ENCODE peak calls at places on chromosomes 6 and 20, in five cellular contexts. Z is left ventricle myocardium inferior; J is psoas muscle; N is CD8-positive, alpha-beta memory T cell; X is cardiac muscle cell. Q is an unnamed sample.
A peak's percentile ranks its signal among the peaks of the same experiment; 100 is the strongest.

GRCh38 chr6:166602928-166603690 is 16.6 kb upstream of the RAMACL start:
- DNase-seq in Z (no peak), J (no peak), N (no peak), X (no peak), Q (no peak)

GRCh38 chr6:133886104-133886503 is 2.8 kb upstream of the TCF21 start:
- DNase-seq in Z (no peak), J (no peak), N (no peak), X (peak; percentile 25), Q (peak; percentile 29)

GRCh38 chr20:22619272-22619671 is 34.9 kb upstream of the FOXA2 start:
- DNase-seq in Z (no peak), J (no peak), N (no peak), X (no peak), Q (no peak)

GRCh38 chr20:64049060-64049886 is at the start of gene SOX18:
- DNase-seq in Z (peak; percentile 64), J (no peak), N (no peak), X (peak; percentile 56), Q (peak; percentile 63)

GRCh38 chr6:121351911-121352310 is 17.6 kb upstream of the TBC1D32 start:
- DNase-seq in Z (no peak), J (no peak), N (no peak), X (no peak), Q (no peak)

GRCh38 chr6:110566346-110567125 is 90.1 kb upstream of the SLC22A16 start:
- DNase-seq in Z (peak; percentile 35), J (no peak), N (no peak), X (no peak), Q (no peak)

GRCh38 chr6:128507337-128508310 is 12.8 kb downstream of the PTPRK start:
- DNase-seq in Z (no peak), J (no peak), N (no peak), X (peak; percentile 16), Q (peak; percentile 45)

GRCh38 chr6:34248727-34249468 is at the start of gene SMIM29:
- DNase-seq in Z (peak; percentile 97), J (peak; percentile 97), N (peak; percentile 97), X (peak; percentile 97), Q (peak; percentile 92)

GRCh38 chr20:21326700-21327099 is 23.6 kb downstream of the XRN2 start:
- DNase-seq in Z (no peak), J (no peak), N (no peak), X (no peak), Q (no peak)

GRCh38 chr20:63183422-63184146 is 32.3 kb downstream of the YTHDF1 start:
- DNase-seq in Z (no peak), J (no peak), N (peak; percentile 35), X (peak; percentile 39), Q (peak; percentile 30)

GRCh38 chr6:4647414-4648365 is 128.5 kb upstream of the CDYL start:
- DNase-seq in Z (peak; percentile 77), J (peak; percentile 81), N (no peak), X (peak; percentile 87), Q (peak; percentile 73)

GRCh38 chr6:11275598-11275997 is 43.1 kb upstream of the NEDD9 start:
- DNase-seq in Z (no peak), J (no peak), N (no peak), X (no peak), Q (no peak)

GRCh38 chr6:44655368-44656342 is 268.1 kb downstream of the CDC5L start:
- DNase-seq in Z (peak; percentile 66), J (peak; percentile 76), N (peak; percentile 67), X (peak; percentile 89), Q (peak; percentile 80)

DNA sequence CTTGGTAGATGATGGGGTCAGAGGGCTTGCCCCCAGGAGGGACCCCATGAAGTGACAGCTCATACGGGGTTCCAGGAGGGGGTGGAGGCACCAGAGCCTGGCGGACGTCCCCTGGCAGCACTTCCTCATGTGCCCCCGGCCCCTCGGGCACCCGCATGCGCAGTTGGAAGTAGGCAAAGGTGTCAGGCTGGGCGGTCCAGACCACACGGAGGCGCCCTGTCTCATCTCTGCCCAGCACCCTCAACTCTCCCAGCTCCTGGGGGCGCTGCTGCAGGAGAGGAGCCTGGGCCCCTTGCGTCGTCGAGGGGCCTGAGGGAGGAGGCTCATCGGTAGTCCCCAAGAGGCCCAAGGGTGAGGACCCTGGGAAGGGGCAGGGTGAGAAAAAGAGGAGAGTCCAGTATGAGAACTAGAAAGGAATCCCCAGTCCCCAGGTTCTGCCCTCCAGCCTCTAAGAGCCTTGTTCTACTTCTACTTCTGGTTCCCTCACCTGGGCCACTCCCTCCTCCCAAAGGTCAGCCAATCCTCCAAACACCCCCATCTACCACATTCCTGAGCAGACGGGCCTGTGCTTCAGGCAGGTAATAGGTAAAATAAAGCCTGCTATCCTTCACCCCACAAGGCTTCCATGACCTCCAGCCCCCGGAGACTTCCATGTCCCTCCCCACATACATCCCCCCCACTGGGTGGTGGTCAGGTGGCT is 23.2 kb downstream of the TNXB start:
- DNase-seq in Z (no peak), J (no peak), N (no peak), X (no peak), Q (no peak)
- H3K4me3 ChIP-seq in Z (no peak overlapping the region), J (no peak overlapping the region), N (no peak overlapping the region), X (no peak overlapping the region), Q (no peak overlapping the region)

GRCh38 chr6:149451361-149452061 is 33.3 kb downstream of the ZC3H12D start:
- DNase-seq in Z (peak; percentile 36), J (peak; percentile 37), N (no peak), X (peak; percentile 13), Q (no peak)
- H3K36me3 ChIP-seq in Z (no peaks in the 10 kb centered on the region), J (no peaks in the 10 kb centered on the region), N (peaks cover 7% of the 10 kb centered on the region), X (no peaks in the 10 kb centered on the region), Q (no peaks in the 10 kb centered on the region)

GRCh38 chr6:136226674-136227377 is 23.3 kb downstream of the MTFR2 start:
- DNase-seq in Z (no peak), J (no peak), N (no peak), X (no peak), Q (no peak)
- H3K4me3 ChIP-seq in Z (peak overlapping the region; percentile 43), J (peak overlapping the region; percentile 47), N (peak overlapping the region; percentile 22), X (no peak overlapping the region), Q (no peak overlapping the region)

DNA sequence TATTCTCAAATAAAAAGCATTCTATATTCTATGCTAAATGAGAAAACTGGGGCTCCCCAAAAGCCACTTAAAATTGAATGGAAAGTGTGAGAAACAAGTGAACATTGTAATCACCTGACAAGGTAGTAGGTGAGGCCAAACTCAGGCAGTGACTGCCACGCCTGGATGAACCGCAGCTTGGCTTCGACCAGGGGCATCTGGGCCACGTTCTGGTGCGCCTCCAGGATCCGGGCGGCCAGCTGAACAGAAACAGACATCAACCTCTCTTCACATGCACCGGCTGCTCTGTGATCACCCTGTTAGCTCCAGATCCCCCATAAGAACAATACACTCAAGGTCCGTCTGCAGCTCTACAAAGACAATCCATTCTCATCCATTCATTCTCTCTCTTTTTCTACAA is 30.1 kb upstream of the LRRN4 start:
- DNase-seq in Z (no peak), J (no peak), N (no peak), X (no peak), Q (no peak)
- H3K36me3 ChIP-seq in Z (no peaks in the 10 kb centered on the region), J (no peaks in the 10 kb centered on the region), N (no peaks in the 10 kb centered on the region), X (peaks cover 26% of the 10 kb centered on the region), Q (no peaks in the 10 kb centered on the region)

GRCh38 chr6:6006428-6007310 is at the start of gene NRN1:
- DNase-seq in Z (no peak), J (no peak), N (no peak), X (no peak), Q (peak; percentile 52)

GRCh38 chr6:6004147-6004995 is 2.4 kb downstream of the NRN1 start:
- DNase-seq in Z (no peak), J (no peak), N (no peak), X (no peak), Q (peak; percentile 47)

GRCh38 chr6:6007311-6008113 is 787 bp upstream of the NRN1 start:
- DNase-seq in Z (no peak), J (no peak), N (peak; percentile 21), X (no peak), Q (peak; percentile 62)

GRCh38 chr6:6003334-6004146 is 3.2 kb downstream of the NRN1 start:
- DNase-seq in Z (no peak), J (no peak), N (no peak), X (no peak), Q (peak; percentile 74)

DNA sequence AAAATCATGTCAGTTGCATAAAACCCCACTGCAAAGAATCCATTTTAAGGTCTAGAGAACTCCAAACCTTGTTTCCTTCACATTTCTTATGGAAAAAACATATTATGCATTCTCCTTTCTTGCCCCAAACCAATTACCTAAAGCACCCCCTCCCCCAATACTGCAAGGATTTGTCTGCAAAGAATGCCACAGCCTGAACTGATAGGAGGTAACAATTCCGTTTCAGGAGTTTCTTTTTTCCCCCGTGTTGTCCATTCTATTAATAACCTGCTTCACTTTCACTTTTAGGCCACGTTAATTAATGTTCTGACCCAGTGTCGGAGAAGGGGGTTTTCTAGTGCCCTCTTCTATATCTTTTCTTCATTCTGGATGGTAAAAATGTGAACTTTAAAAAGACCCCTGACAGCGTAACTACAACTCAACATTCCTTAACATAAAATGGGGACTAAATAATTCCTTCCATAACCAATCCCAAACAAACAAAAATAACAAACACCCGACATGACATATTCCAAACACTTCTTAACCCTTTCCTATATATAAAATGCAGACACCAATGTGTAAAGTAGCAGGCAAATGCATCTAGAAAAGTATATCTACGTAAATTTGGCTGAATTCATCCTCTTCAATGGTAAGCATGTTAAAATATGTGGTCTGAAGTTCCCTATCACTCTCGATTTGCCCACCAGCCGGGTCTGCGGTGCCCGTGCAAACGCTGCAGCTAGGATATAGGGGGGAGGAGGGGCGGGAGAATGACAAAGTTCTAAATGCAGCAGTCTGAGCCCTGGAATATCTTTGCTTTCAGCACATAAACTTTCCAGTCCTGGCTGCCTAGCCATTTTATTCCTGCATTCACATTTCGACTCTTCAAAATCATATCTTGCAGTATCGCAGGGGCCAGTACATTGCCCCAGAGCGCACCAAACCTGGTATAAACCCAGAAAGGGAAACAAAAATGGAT is 978 bp downstream of the NRN1 start:
- DNase-seq in Z (no peak), J (no peak), N (no peak), X (no peak), Q (no peak)
- H3K4me3 ChIP-seq in Z (peak overlapping the region; percentile 64), J (peak overlapping the region; percentile 65), N (no peak overlapping the region), X (peak overlapping the region; percentile 52), Q (peak overlapping the region; percentile 68)

GRCh38 chr20:38563802-38564431 is 17.1 kb upstream of the ADIG start:
- DNase-seq in Z (no peak), J (no peak), N (no peak), X (no peak), Q (no peak)

GRCh38 chr20:38555395-38555794 is 25.6 kb upstream of the ADIG start:
- DNase-seq in Z (no peak), J (no peak), N (no peak), X (no peak), Q (no peak)

GRCh38 chr20:38554986-38555385 is 26.0 kb upstream of the ADIG start:
- DNase-seq in Z (no peak), J (no peak), N (no peak), X (peak; percentile 12), Q (no peak)

GRCh38 chr20:38557174-38557573 is 23.8 kb upstream of the ADIG start:
- DNase-seq in Z (no peak), J (no peak), N (no peak), X (no peak), Q (no peak)

GRCh38 chr20:38559764-38560163 is 21.2 kb upstream of the ADIG start:
- DNase-seq in Z (no peak), J (no peak), N (no peak), X (no peak), Q (no peak)
- H3K36me3 ChIP-seq in Z (peaks cover 82% of the 10 kb centered on the region), J (peaks cover 17% of the 10 kb centered on the region), N (peaks cover 34% of the 10 kb centered on the region), X (peaks cover 49% of the 10 kb centered on the region), Q (peaks cover 25% of the 10 kb centered on the region)

Q was measured in MG63.